ENCODE peak calls at places on chromosomes 2 and 18, in seven cellular contexts. V, T, Q, Y, P, E and R are unnamed samples.

GRCh38 chr2:39530423-39530866 is 93.4 kb upstream of the MAP4K3 start:
- DNase-seq in V (peak; percentile 79), T (peak; percentile 22), Q (no peak), Y (no peak), P (peak; percentile 74), E (peak; percentile 92), R (peak; percentile 82)

GRCh38 chr2:132877923-132878322 is 207.9 kb upstream of the LYPD1 start:
- DNase-seq in V (no peak), T (no peak), Q (no peak), Y (no peak), P (no peak), E (no peak), R (no peak)

GRCh38 chr2:36695746-36696415 is 626 bp upstream of the VIT start:
- DNase-seq in V (peak; percentile 69), T (no peak), Q (no peak), Y (no peak), P (peak; percentile 79), E (peak; percentile 85), R (peak; percentile 81)

GRCh38 chr2:230942920-230943896 is 18.2 kb upstream of the GPR55 start:
- DNase-seq in V (no peak), T (no peak), Q (no peak), Y (no peak), P (no peak), E (peak; percentile 11), R (peak; percentile 35)

GRCh38 chr2:129203315-129203714 is 776.2 kb upstream of the RAB6C start:
- DNase-seq in V (no peak), T (no peak), Q (no peak), Y (no peak), P (no peak), E (no peak), R (no peak)

GRCh38 chr2:20992201-20992711 is 51.6 kb downstream of the APOB start:
- DNase-seq in V (peak; percentile 2), T (no peak), Q (no peak), Y (no peak), P (peak; percentile 89), E (peak; percentile 1), R (peak; percentile 80)

GRCh38 chr2:127400897-127401756 is 13.4 kb upstream of the MAP3K2 start:
- DNase-seq in V (no peak), T (peak; percentile 22), Q (no peak), Y (no peak), P (peak; percentile 21), E (peak; percentile 45), R (peak; percentile 75)

GRCh38 chr2:233081232-233081730 is 21.1 kb downstream of the INPP5D start:
- DNase-seq in V (no peak), T (no peak), Q (no peak), Y (no peak), P (no peak), E (no peak), R (no peak)

GRCh38 chr2:120736955-120737801 is 1.5 kb downstream of the GLI2 start:
- DNase-seq in V (peak; percentile 92), T (peak; percentile 76), Q (peak; percentile 18), Y (no peak), P (peak; percentile 94), E (peak; percentile 80), R (peak; percentile 97)

GRCh38 chr18:56576826-56577573 is 61.4 kb downstream of the TXNL1 start:
- DNase-seq in V (no peak), T (no peak), Q (no peak), Y (no peak), P (peak; percentile 5), E (no peak), R (peak; percentile 45)